ENCODE peak calls at places on chromosomes 4 and X, in nine cellular contexts. One of them, this sample, is unnamed.

GRCh38 chrX:130079824-130080406 is 30.4 kb downstream of the ELF4 start:
- DNase-seq in ovary: peak; percentile 59
- DNase-seq in breast epithelium: no peak
- DNase-seq in testis: peak; percentile 69
- DNase-seq in endodermal cell: peak; percentile 78
- DNase-seq in AG04449: peak; percentile 9
- DNase-seq in left ventricle myocardium inferior: no peak
- DNase-seq in fibroblast of villous mesenchyme: peak; percentile 81
- DNase-seq in uterus: peak; percentile 73
- DNase-seq in this sample: peak; percentile 63

GRCh38 chrX:154370300-154370881 is 4.0 kb downstream of the FLNA start:
- DNase-seq in ovary: peak; percentile 39
- DNase-seq in AG04449: no peak
- DNase-seq in uterus: no peak
- DNase-seq in endodermal cell: no peak
- DNase-seq in left ventricle myocardium inferior: peak; percentile 31
- DNase-seq in testis: no peak
- DNase-seq in breast epithelium: no peak
- DNase-seq in fibroblast of villous mesenchyme: no peak
- DNase-seq in this sample: no peak

GRCh38 chrX:48520976-48521352 is 644 bp upstream of the EBP start:
- DNase-seq in breast epithelium: no peak
- DNase-seq in left ventricle myocardium inferior: no peak
- DNase-seq in testis: no peak
- DNase-seq in AG04449: no peak
- DNase-seq in endodermal cell: no peak
- DNase-seq in ovary: no peak
- DNase-seq in uterus: no peak
- DNase-seq in fibroblast of villous mesenchyme: no peak
- DNase-seq in this sample: no peak

GRCh38 chr4:41887821-41888699 is 47.2 kb upstream of the TMEM33 start:
- DNase-seq in uterus: no peak
- DNase-seq in AG04449: peak; percentile 4
- DNase-seq in fibroblast of villous mesenchyme: peak; percentile 71
- DNase-seq in left ventricle myocardium inferior: no peak
- DNase-seq in ovary: no peak
- DNase-seq in breast epithelium: peak; percentile 50
- DNase-seq in endodermal cell: peak; percentile 64
- DNase-seq in testis: peak; percentile 72
- DNase-seq in this sample: peak; percentile 62

GRCh38 chr4:30847157-30847556 is 127.0 kb downstream of the PCDH7 start:
- DNase-seq in left ventricle myocardium inferior: no peak
- DNase-seq in endodermal cell: peak; percentile 63
- DNase-seq in ovary: no peak
- DNase-seq in AG04449: no peak
- DNase-seq in fibroblast of villous mesenchyme: no peak
- DNase-seq in breast epithelium: no peak
- DNase-seq in uterus: no peak
- DNase-seq in testis: no peak
- DNase-seq in this sample: no peak

GRCh38 chr4:25386926-25387325 is 9.9 kb downstream of the ANAPC4 start:
- DNase-seq in left ventricle myocardium inferior: no peak
- DNase-seq in ovary: no peak
- DNase-seq in uterus: no peak
- DNase-seq in testis: no peak
- DNase-seq in AG04449: no peak
- DNase-seq in fibroblast of villous mesenchyme: no peak
- DNase-seq in endodermal cell: no peak
- DNase-seq in breast epithelium: no peak
- DNase-seq in this sample: no peak

GRCh38 chrX:70592091-70592490 is 147.5 kb downstream of the DLG3 start:
- DNase-seq in testis: no peak
- DNase-seq in breast epithelium: no peak
- DNase-seq in ovary: no peak
- DNase-seq in endodermal cell: no peak
- DNase-seq in left ventricle myocardium inferior: no peak
- DNase-seq in uterus: no peak
- DNase-seq in AG04449: peak; percentile 4
- DNase-seq in fibroblast of villous mesenchyme: peak; percentile 56
- DNase-seq in this sample: peak; percentile 43

GRCh38 chr4:119543794-119544193 is 84.8 kb downstream of the PDE5A start:
- DNase-seq in AG04449: no peak
- DNase-seq in testis: no peak
- DNase-seq in left ventricle myocardium inferior: no peak
- DNase-seq in breast epithelium: no peak
- DNase-seq in ovary: no peak
- DNase-seq in fibroblast of villous mesenchyme: no peak
- DNase-seq in uterus: no peak
- DNase-seq in endodermal cell: no peak
- DNase-seq in this sample: no peak

GRCh38 chrX:63746278-63746677 is 38.7 kb downstream of the ARHGEF9 start:
- DNase-seq in ovary: no peak
- DNase-seq in AG04449: no peak
- DNase-seq in fibroblast of villous mesenchyme: no peak
- DNase-seq in endodermal cell: no peak
- DNase-seq in testis: no peak
- DNase-seq in uterus: no peak
- DNase-seq in breast epithelium: no peak
- DNase-seq in left ventricle myocardium inferior: no peak
- DNase-seq in this sample: no peak

GRCh38 chrX:1430451-1430850 is 22.3 kb downstream of the ASMTL start:
- DNase-seq in breast epithelium: peak; percentile 31
- DNase-seq in testis: no peak
- DNase-seq in left ventricle myocardium inferior: no peak
- DNase-seq in endodermal cell: no peak
- DNase-seq in ovary: no peak
- DNase-seq in uterus: no peak
- DNase-seq in AG04449: no peak
- DNase-seq in fibroblast of villous mesenchyme: no peak
- DNase-seq in this sample: no peak

GRCh38 chr4:69196209-69196965 is 18.2 kb downstream of the UGT2B11 start:
- DNase-seq in AG04449: no peak
- DNase-seq in fibroblast of villous mesenchyme: no peak
- DNase-seq in breast epithelium: no peak
- DNase-seq in ovary: no peak
- DNase-seq in testis: no peak
- DNase-seq in uterus: no peak
- DNase-seq in endodermal cell: no peak
- DNase-seq in left ventricle myocardium inferior: no peak
- DNase-seq in this sample: no peak

GRCh38 chr4:138919094-138919936 is 96.3 kb upstream of the NOCT start:
- DNase-seq in breast epithelium: peak; percentile 82
- DNase-seq in testis: peak; percentile 56
- DNase-seq in AG04449: no peak
- DNase-seq in uterus: peak; percentile 47
- DNase-seq in endodermal cell: peak; percentile 96
- DNase-seq in left ventricle myocardium inferior: peak; percentile 72
- DNase-seq in ovary: peak; percentile 32
- DNase-seq in fibroblast of villous mesenchyme: peak; percentile 79
- DNase-seq in this sample: peak; percentile 80

GRCh38 chr4:123217676-123218075 is 178.9 kb upstream of the SPRY1 start:
- DNase-seq in fibroblast of villous mesenchyme: peak; percentile 18
- DNase-seq in ovary: no peak
- DNase-seq in left ventricle myocardium inferior: no peak
- DNase-seq in breast epithelium: no peak
- DNase-seq in uterus: no peak
- DNase-seq in endodermal cell: no peak
- DNase-seq in AG04449: no peak
- DNase-seq in testis: no peak
- DNase-seq in this sample: no peak

GRCh38 chr4:65635051-65635821 is 35.1 kb downstream of the EPHA5 start:
- DNase-seq in breast epithelium: no peak
- DNase-seq in endodermal cell: no peak
- DNase-seq in AG04449: no peak
- DNase-seq in fibroblast of villous mesenchyme: no peak
- DNase-seq in uterus: no peak
- DNase-seq in ovary: no peak
- DNase-seq in left ventricle myocardium inferior: no peak
- DNase-seq in testis: no peak
- DNase-seq in this sample: no peak
- H3K4me3 ChIP-seq in breast epithelium: no peak overlapping the region
- H3K4me3 ChIP-seq in endodermal cell: no peak overlapping the region
- H3K4me3 ChIP-seq in AG04449: no peak overlapping the region
- H3K4me3 ChIP-seq in fibroblast of villous mesenchyme: no peak overlapping the region
- H3K4me3 ChIP-seq in uterus: no peak overlapping the region
- H3K4me3 ChIP-seq in ovary: no peak overlapping the region
- H3K4me3 ChIP-seq in left ventricle myocardium inferior: no peak overlapping the region
- H3K4me3 ChIP-seq in testis: no peak overlapping the region
- H3K4me3 ChIP-seq in this sample: no peak overlapping the region

DNA sequence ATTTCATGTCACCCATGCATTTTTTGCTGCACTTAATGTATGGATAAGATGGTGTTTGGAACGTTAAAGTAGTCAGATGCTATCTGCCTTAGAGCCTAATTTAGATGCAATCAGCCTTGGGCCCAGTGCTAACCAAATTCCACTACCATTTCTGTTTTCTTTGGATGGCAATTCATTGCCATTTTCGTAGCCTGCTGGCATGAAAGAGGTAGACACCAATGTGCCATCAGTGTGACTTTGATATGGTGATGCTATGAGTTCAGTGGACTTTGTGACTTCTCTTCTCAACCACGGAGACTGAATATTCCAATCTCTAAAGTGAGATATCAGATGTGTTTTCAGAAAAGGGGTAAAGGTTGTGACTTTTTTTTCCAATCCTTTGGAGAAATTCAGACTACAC is 1.5 kb downstream of the ETFDH start:
- DNase-seq in left ventricle myocardium inferior: no peak
- DNase-seq in testis: no peak
- DNase-seq in endodermal cell: no peak
- DNase-seq in breast epithelium: no peak
- DNase-seq in uterus: no peak
- DNase-seq in fibroblast of villous mesenchyme: no peak
- DNase-seq in ovary: no peak
- DNase-seq in AG04449: no peak
- DNase-seq in this sample: no peak
- TF ChIP-seq CTCF in left ventricle myocardium inferior: no peak
- TF ChIP-seq CTCF in testis: no peak
- TF ChIP-seq CTCF in endodermal cell: no peak
- TF ChIP-seq CTCF in breast epithelium: no peak
- TF ChIP-seq CTCF in uterus: no peak
- TF ChIP-seq CTCF in fibroblast of villous mesenchyme: no peak
- TF ChIP-seq CTCF in ovary: no peak
- TF ChIP-seq CTCF in AG04449: no peak
- TF ChIP-seq CTCF in this sample: no peak

DNA sequence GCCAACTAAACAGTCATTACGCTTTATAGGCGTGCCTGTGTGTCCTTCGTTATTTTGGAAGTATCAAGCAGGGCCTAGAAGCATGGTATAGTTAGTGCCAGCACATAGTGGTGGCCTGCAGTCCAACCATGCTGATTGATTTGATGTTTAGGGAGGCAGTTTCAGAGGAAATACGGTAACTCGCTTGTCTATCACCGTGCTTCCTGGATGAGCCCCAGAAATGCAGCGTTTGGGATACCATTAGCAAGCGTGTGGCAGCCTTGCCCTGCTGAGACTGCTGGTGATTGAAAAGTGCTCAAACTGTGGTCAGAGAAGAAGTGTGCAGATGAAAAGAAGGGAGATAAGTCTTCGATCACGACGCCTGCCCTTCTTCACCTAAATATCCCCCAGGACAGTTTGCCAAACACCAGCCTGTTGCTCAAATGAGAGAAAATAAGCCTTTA is 158.4 kb downstream of the CHIC2 start:
- DNase-seq in uterus: peak; percentile 51
- DNase-seq in left ventricle myocardium inferior: peak; percentile 33
- DNase-seq in breast epithelium: no peak
- DNase-seq in AG04449: no peak
- DNase-seq in ovary: peak; percentile 60
- DNase-seq in testis: peak; percentile 71
- DNase-seq in endodermal cell: peak; percentile 82
- DNase-seq in fibroblast of villous mesenchyme: peak; percentile 85
- DNase-seq in this sample: peak; percentile 68
- H3K4me3 ChIP-seq in uterus: peak overlapping the region; percentile 16
- H3K4me3 ChIP-seq in left ventricle myocardium inferior: peak overlapping the region; percentile 55
- H3K4me3 ChIP-seq in breast epithelium: peak overlapping the region; percentile 31
- H3K4me3 ChIP-seq in AG04449: peak overlapping the region; percentile 51
- H3K4me3 ChIP-seq in ovary: peak overlapping the region; percentile 46
- H3K4me3 ChIP-seq in testis: peak overlapping the region; percentile 18
- H3K4me3 ChIP-seq in endodermal cell: peak overlapping the region; percentile 61
- H3K4me3 ChIP-seq in fibroblast of villous mesenchyme: peak overlapping the region; percentile 54
- H3K4me3 ChIP-seq in this sample: peak overlapping the region; percentile 36

GRCh38 chr4:146023334-146023967 is 84.8 kb upstream of the ZNF827 start:
- DNase-seq in fibroblast of villous mesenchyme: no peak
- DNase-seq in left ventricle myocardium inferior: no peak
- DNase-seq in AG04449: no peak
- DNase-seq in breast epithelium: no peak
- DNase-seq in ovary: no peak
- DNase-seq in uterus: no peak
- DNase-seq in endodermal cell: no peak
- DNase-seq in testis: no peak
- DNase-seq in this sample: no peak

GRCh38 chr4:146032234-146032860 is 93.7 kb upstream of the ZNF827 start:
- DNase-seq in uterus: no peak
- DNase-seq in breast epithelium: no peak
- DNase-seq in AG04449: no peak
- DNase-seq in testis: no peak
- DNase-seq in fibroblast of villous mesenchyme: no peak
- DNase-seq in endodermal cell: peak; percentile 63
- DNase-seq in left ventricle myocardium inferior: no peak
- DNase-seq in ovary: no peak
- DNase-seq in this sample: no peak

GRCh38 chr4:146033149-146033548 is 94.5 kb upstream of the ZNF827 start:
- DNase-seq in fibroblast of villous mesenchyme: no peak
- DNase-seq in endodermal cell: peak; percentile 57
- DNase-seq in breast epithelium: no peak
- DNase-seq in ovary: no peak
- DNase-seq in left ventricle myocardium inferior: no peak
- DNase-seq in uterus: no peak
- DNase-seq in testis: peak; percentile 17
- DNase-seq in AG04449: no peak
- DNase-seq in this sample: no peak

GRCh38 chr4:146029939-146030710 is 91.5 kb upstream of the ZNF827 start:
- DNase-seq in ovary: no peak
- DNase-seq in AG04449: no peak
- DNase-seq in breast epithelium: no peak
- DNase-seq in endodermal cell: no peak
- DNase-seq in left ventricle myocardium inferior: no peak
- DNase-seq in fibroblast of villous mesenchyme: no peak
- DNase-seq in uterus: no peak
- DNase-seq in testis: no peak
- DNase-seq in this sample: no peak

DNA sequence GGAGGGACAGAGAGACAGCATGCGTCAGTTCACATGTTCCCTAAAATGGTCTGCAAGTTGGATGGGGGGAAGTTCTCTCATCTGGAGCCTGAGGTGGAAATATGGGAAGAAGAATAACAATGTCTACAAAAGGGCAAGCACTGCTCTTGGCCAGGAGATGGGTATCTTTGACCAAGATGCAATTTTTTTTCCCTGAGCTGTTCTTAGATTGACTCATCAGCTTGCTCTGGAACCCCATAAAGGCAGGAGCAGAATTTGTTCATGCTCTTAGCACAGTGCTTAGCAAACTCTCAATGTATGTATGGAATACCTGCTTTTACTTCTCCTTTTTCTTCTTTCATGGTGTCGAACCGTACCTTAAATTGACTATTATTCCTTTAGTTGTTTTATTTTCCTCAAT is 90.5 kb upstream of the ZNF827 start:
- DNase-seq in ovary: no peak
- DNase-seq in breast epithelium: no peak
- DNase-seq in left ventricle myocardium inferior: no peak
- DNase-seq in uterus: no peak
- DNase-seq in AG04449: no peak
- DNase-seq in testis: no peak
- DNase-seq in endodermal cell: no peak
- DNase-seq in fibroblast of villous mesenchyme: no peak
- DNase-seq in this sample: peak; percentile 12
- TF ChIP-seq CTCF in ovary: no peak
- TF ChIP-seq CTCF in breast epithelium: no peak
- TF ChIP-seq CTCF in left ventricle myocardium inferior: no peak
- TF ChIP-seq CTCF in uterus: no peak
- TF ChIP-seq CTCF in AG04449: peak; percentile 14
- TF ChIP-seq CTCF in testis: no peak
- TF ChIP-seq CTCF in endodermal cell: no peak
- TF ChIP-seq CTCF in fibroblast of villous mesenchyme: no peak
- TF ChIP-seq CTCF in this sample: peak; percentile 3

This sample was measured in astrocyte of the spinal cord.